ENCODE peak calls at places on chromosome 17, in four cellular contexts. One of them, this sample, is unnamed.

GRCh38 chr17:12959441-12959840 is 58.4 kb downstream of the ELAC2 start:
- DNase-seq in DMS 273 treated with DMSO at 0.1 percent for 48 hours: no peak
- DNase-seq in T-helper 2 cell: no peak
- DNase-seq in SW480: no peak
- DNase-seq in this sample: peak

GRCh38 chr17:66317629-66318028 is 15.2 kb downstream of the PRKCA start:
- DNase-seq in DMS 273 treated with DMSO at 0.1 percent for 48 hours: no peak
- DNase-seq in T-helper 2 cell: no peak
- DNase-seq in SW480: no peak
- DNase-seq in this sample: no peak

GRCh38 chr17:42679492-42680330 is 1.9 kb downstream of the CCR10 start:
- DNase-seq in DMS 273 treated with DMSO at 0.1 percent for 48 hours: no peak
- DNase-seq in T-helper 2 cell: peak
- DNase-seq in SW480: peak
- DNase-seq in this sample: peak

GRCh38 chr17:80852476-80853015 is 139.1 kb upstream of the CHMP6 start:
- DNase-seq in DMS 273 treated with DMSO at 0.1 percent for 48 hours: no peak
- DNase-seq in T-helper 2 cell: no peak
- DNase-seq in SW480: no peak
- DNase-seq in this sample: no peak

GRCh38 chr17:64920419-64921172 is 1.3 kb upstream of the LRRC37A3 start:
- DNase-seq in DMS 273 treated with DMSO at 0.1 percent for 48 hours: no peak
- DNase-seq in T-helper 2 cell: no peak
- DNase-seq in SW480: no peak
- DNase-seq in this sample: no peak

GRCh38 chr17:34584805-34585416 is 5.5 kb downstream of the TMEM132E start:
- DNase-seq in DMS 273 treated with DMSO at 0.1 percent for 48 hours: peak
- DNase-seq in T-helper 2 cell: no peak
- DNase-seq in SW480: peak
- DNase-seq in this sample: no peak

GRCh38 chr17:7589204-7589868 is 558 bp downstream of the SOX15 start:
- DNase-seq in DMS 273 treated with DMSO at 0.1 percent for 48 hours: no peak
- DNase-seq in T-helper 2 cell: peak
- DNase-seq in SW480: no peak
- DNase-seq in this sample: peak

GRCh38 chr17:71438631-71439146 is 682.1 kb upstream of the SOX9 start:
- DNase-seq in DMS 273 treated with DMSO at 0.1 percent for 48 hours: no peak
- DNase-seq in T-helper 2 cell: no peak
- DNase-seq in SW480: peak
- DNase-seq in this sample: peak

GRCh38 chr17:512311-512710 is 159.7 kb upstream of the RPH3AL start:
- DNase-seq in DMS 273 treated with DMSO at 0.1 percent for 48 hours: no peak
- DNase-seq in T-helper 2 cell: no peak
- DNase-seq in SW480: no peak
- DNase-seq in this sample: no peak

GRCh38 chr17:70394430-70394829 is 225.1 kb downstream of the KCNJ2 start:
- DNase-seq in DMS 273 treated with DMSO at 0.1 percent for 48 hours: peak
- DNase-seq in T-helper 2 cell: no peak
- DNase-seq in SW480: no peak
- DNase-seq in this sample: no peak

GRCh38 chr17:79045830-79046500 is 22.0 kb downstream of the C1QTNF1 start:
- DNase-seq in DMS 273 treated with DMSO at 0.1 percent for 48 hours: peak
- DNase-seq in T-helper 2 cell: peak
- DNase-seq in SW480: peak
- DNase-seq in this sample: peak

GRCh38 chr17:17191961-17192381 is 14.2 kb downstream of the PLD6 start:
- DNase-seq in DMS 273 treated with DMSO at 0.1 percent for 48 hours: no peak
- DNase-seq in T-helper 2 cell: no peak
- DNase-seq in SW480: no peak
- DNase-seq in this sample: no peak

GRCh38 chr17:33674685-33675084 is 381.6 kb upstream of the ASIC2 start:
- DNase-seq in DMS 273 treated with DMSO at 0.1 percent for 48 hours: no peak
- DNase-seq in T-helper 2 cell: peak
- DNase-seq in SW480: peak
- DNase-seq in this sample: peak

GRCh38 chr17:74585711-74586110 is 6.4 kb downstream of the CD300LD start:
- DNase-seq in DMS 273 treated with DMSO at 0.1 percent for 48 hours: no peak
- DNase-seq in T-helper 2 cell: no peak
- DNase-seq in SW480: no peak
- DNase-seq in this sample: no peak

This sample was measured in MCF 10A.